ENCODE peak calls at places on chromosome 18, in five cellular contexts. C is NCI-H345; X is PC-9; N is stimulated activated CD4-positive, alpha-beta T cell treated with anti-CD3 and anti-CD28 coated beads, Interleukin-2, amount 100 ng/mL, for 48 hours; H is posterior cingulate gyrus. Z is an unnamed sample.

GRCh38 chr18:69538849-69539248 is 138.2 kb downstream of the DOK6 start:
- DNase-seq in C (no peak), X (no peak), H (no peak), N (no peak), Z (no peak)

GRCh38 chr18:79558196-79559120 is 121.1 kb upstream of the CTDP1 start:
- DNase-seq in N (no peak), H (no peak), X (no peak), C (no peak), Z (peak)

GRCh38 chr18:59263566-59264135 is 9.6 kb downstream of the RAX start:
- DNase-seq in H (no peak), N (no peak), C (no peak), X (no peak), Z (no peak)

GRCh38 chr18:45481846-45482245 is 133.4 kb upstream of the SLC14A2 start:
- DNase-seq in C (no peak), X (no peak), N (no peak), H (no peak), Z (no peak)

GRCh38 chr18:59918320-59918755 is 18.5 kb downstream of the PMAIP1 start:
- DNase-seq in N (no peak), C (peak), X (peak), H (no peak), Z (peak)

GRCh38 chr18:79525556-79526467 is 130.1 kb downstream of the NFATC1 start:
- DNase-seq in N (no peak), X (no peak), C (peak), H (no peak), Z (peak)

GRCh38 chr18:57437782-57438668 is 2.9 kb downstream of the ONECUT2 start:
- DNase-seq in C (peak), X (peak), H (peak), N (peak), Z (peak)

GRCh38 chr18:46174317-46175039 is 70.3 kb downstream of the HAUS1 start:
- DNase-seq in H (no peak), X (peak), N (peak), C (peak), Z (no peak)

GRCh38 chr18:9133225-9133624 is 3.4 kb upstream of the ANKRD12 start:
- DNase-seq in N (no peak), X (peak), C (no peak), H (no peak), Z (no peak)

GRCh38 chr18:31505161-31505560 is 7.2 kb downstream of the DSG2 start:
- DNase-seq in N (no peak), H (no peak), X (no peak), C (no peak), Z (no peak)

GRCh38 chr18:54926593-54927297 is 32.5 kb downstream of the CCDC68 start:
- DNase-seq in H (no peak), N (no peak), C (no peak), X (no peak), Z (no peak)

GRCh38 chr18:47944972-47945843 is 14.7 kb upstream of the SMAD2 start:
- DNase-seq in X (peak), H (no peak), C (no peak), N (no peak), Z (no peak)

GRCh38 chr18:54671291-54671881 is 80.3 kb downstream of the DYNAP start:
- DNase-seq in N (no peak), X (peak), C (peak), H (no peak), Z (no peak)

GRCh38 chr18:70659026-70659726 is 370.3 kb downstream of the SOCS6 start:
- DNase-seq in H (no peak), C (no peak), X (no peak), N (no peak), Z (no peak)

GRCh38 chr18:75244914-75245313 is 34.3 kb downstream of the TSHZ1 start:
- DNase-seq in C (no peak), X (no peak), N (no peak), H (no peak), Z (no peak)

GRCh38 chr18:51227660-51228059 is 30.2 kb upstream of the MEX3C start:
- DNase-seq in N (no peak), X (no peak), H (no peak), C (no peak), Z (no peak)

GRCh38 chr18:28176933-28177827 is at the start of gene CDH2:
- DNase-seq in X (no peak), H (peak), C (peak), N (no peak), Z (peak)

GRCh38 chr18:76892832-76893231 is 70.5 kb downstream of the ZNF236 start:
- DNase-seq in C (no peak), X (no peak), H (no peak), N (no peak), Z (no peak)

GRCh38 chr18:79942211-79942610 is 9.2 kb downstream of the SLC66A2 start:
- DNase-seq in C (no peak), H (no peak), X (no peak), N (no peak), Z (no peak)

GRCh38 chr18:62282188-62282629 is 42.9 kb upstream of the TNFRSF11A start:
- DNase-seq in C (no peak), H (no peak), N (no peak), X (no peak), Z (no peak)